ENCODE peak calls at places on chromosomes 16 and 17, in five cellular contexts. Q is NCI-H1092, N is heart right ventricle, F is spleen, C is WERI-Rb-1. R is an unnamed sample.
A peak's percentile ranks its signal among the peaks of the same experiment; 100 is the strongest.

GRCh38 chr17:50682938-50683337 is 24.8 kb downstream of the ANKRD40 start:
- DNase-seq in N (no peak), F (peak; percentile 7), Q (no peak), C (no peak), R (no peak)

GRCh38 chr16:25148568-25149215 is 37.1 kb downstream of the LCMT1 start:
- DNase-seq in C (no peak), F (no peak), N (no peak), Q (no peak), R (no peak)

GRCh38 chr17:1188812-1189211 is 9.0 kb upstream of the ABR start:
- DNase-seq in C (no peak), N (peak; percentile 80), Q (no peak), F (no peak), R (peak; percentile 87)

GRCh38 chr17:58193641-58194259 is 1.2 kb downstream of the EPX start:
- DNase-seq in Q (no peak), C (no peak), F (no peak), N (no peak), R (no peak)

GRCh38 chr17:39974433-39974832 is 6.2 kb upstream of the PSMD3 start:
- DNase-seq in Q (no peak), C (no peak), F (no peak), N (no peak), R (no peak)

GRCh38 chr17:81688616-81689015 is 4.8 kb downstream of the HGS start:
- DNase-seq in C (no peak), Q (no peak), F (no peak), N (no peak), R (no peak)

GRCh38 chr17:41492771-41493170 is 3.1 kb upstream of the KRT36 start:
- DNase-seq in C (no peak), Q (no peak), F (no peak), N (peak; percentile 27), R (no peak)

GRCh38 chr16:2528161-2529060 is 2.8 kb downstream of the CEMP1 start:
- DNase-seq in Q (no peak), F (peak; percentile 78), C (no peak), N (no peak), R (no peak)

GRCh38 chr16:82452002-82452741 is 174.6 kb upstream of the CDH13 start:
- DNase-seq in C (no peak), N (no peak), Q (no peak), F (no peak), R (no peak)

GRCh38 chr17:37576281-37576680 is 32.9 kb downstream of the SYNRG start:
- DNase-seq in N (no peak), F (no peak), Q (no peak), C (no peak), R (peak; percentile 40)

GRCh38 chr17:76737082-76737675 is at the start of gene SRSF2:
- DNase-seq in C (peak; percentile 99), N (peak; percentile 98), F (peak; percentile 99), Q (peak; percentile 98), R (peak; percentile 99)

GRCh38 chr17:34163123-34163522 is 92.0 kb upstream of the CCL2 start:
- DNase-seq in Q (no peak), N (no peak), C (no peak), F (no peak), R (no peak)

GRCh38 chr16:23969468-23970297 is 133.9 kb downstream of the PRKCB start:
- DNase-seq in N (no peak), C (no peak), Q (no peak), F (no peak), R (no peak)

GRCh38 chr16:31134625-31135534 is 647 bp downstream of the PRSS8 start:
- DNase-seq in C (peak; percentile 63), N (no peak), F (no peak), Q (peak; percentile 39), R (peak; percentile 10)

GRCh38 chr16:57617604-57618111 is 10.8 kb upstream of the ADGRG1 start:
- DNase-seq in Q (no peak), N (no peak), F (peak; percentile 41), C (no peak), R (no peak)

GRCh38 chr16:69190046-69190588 is 3.2 kb downstream of the SNTB2 start:
- DNase-seq in F (no peak), C (no peak), Q (no peak), N (no peak), R (no peak)

GRCh38 chr17:61389670-61390478 is 9.8 kb upstream of the TBX2 start:
- DNase-seq in N (no peak), F (peak; percentile 86), C (peak; percentile 72), Q (no peak), R (peak; percentile 59)

GRCh38 chr16:4378202-4378666 is 6.6 kb downstream of the VASN start:
- DNase-seq in C (no peak), F (no peak), N (no peak), Q (no peak), R (peak; percentile 88)

GRCh38 chr17:50364715-50365114 is 8.3 kb downstream of the MRPL27 start:
- DNase-seq in C (no peak), Q (no peak), N (no peak), F (peak; percentile 52), R (peak; percentile 77)

GRCh38 chr16:46729326-46729995 is 18.7 kb downstream of the MYLK3 start:
- DNase-seq in Q (no peak), C (no peak), F (peak; percentile 64), N (no peak), R (no peak)

GRCh38 chr16:1183235-1183907 is 30.5 kb downstream of the CACNA1H start:
- DNase-seq in Q (no peak), F (no peak), C (peak; percentile 82), N (peak; percentile 53), R (peak; percentile 72)

R was measured in GM23248.